ENCODE peak calls at places on chromosomes 6 and 20, in nine cellular contexts. T is H1, Y is H9, U is adrenal gland, L is esophagus squamous epithelium, K is mucosa of descending colon, W is cardiac muscle cell, H is heart left ventricle, I is psoas muscle. E is an unnamed sample.
A peak's percentile ranks its signal among the peaks of the same experiment; 100 is the strongest.

GRCh38 chr20:25273541-25274358 is 25.9 kb downstream of the PYGB start:
- DNase-seq in Y (no peak), L (no peak), W (no peak), I (peak; percentile 79), T (peak; percentile 27), H (peak; percentile 20), U (peak; percentile 27), K (no peak), E (no peak)

GRCh38 chr20:37558306-37558705 is 30.6 kb upstream of the BLCAP start:
- DNase-seq in I (no peak), H (no peak), W (no peak), K (no peak), Y (no peak), L (no peak), U (no peak), T (no peak), E (no peak)

GRCh38 chr6:137823826-137824501 is 43.1 kb upstream of the TNFAIP3 start:
- DNase-seq in U (no peak), T (no peak), L (no peak), Y (no peak), H (no peak), I (no peak), K (no peak), W (peak; percentile 51), E (no peak)

GRCh38 chr20:44733341-44734069 is 12.2 kb upstream of the KCNK15 start:
- DNase-seq in W (peak; percentile 75), L (no peak), K (peak; percentile 72), H (peak; percentile 56), I (peak; percentile 80), U (peak; percentile 82), T (peak; percentile 86), Y (peak; percentile 77), E (no peak)

GRCh38 chr6:159931112-159931511 is 37.8 kb upstream of the IGF2R start:
- DNase-seq in K (no peak), T (no peak), L (no peak), W (no peak), Y (no peak), H (no peak), U (no peak), I (no peak), E (no peak)

GRCh38 chr20:37346232-37346525 is 239 bp downstream of the SRC start:
- DNase-seq in W (no peak), I (no peak), T (no peak), K (no peak), L (no peak), U (no peak), H (no peak), Y (no peak), E (no peak)

GRCh38 chr6:28657756-28658465 is 132.2 kb downstream of the GPX5 start:
- DNase-seq in Y (peak; percentile 62), H (no peak), I (peak; percentile 50), L (no peak), U (peak; percentile 72), T (peak; percentile 68), K (no peak), W (peak; percentile 74), E (peak; percentile 35)

GRCh38 chr6:113694278-113695077 is 162.7 kb upstream of the MARCKS start:
- DNase-seq in K (no peak), U (no peak), T (no peak), W (no peak), Y (no peak), L (no peak), H (no peak), I (no peak), E (no peak)

GRCh38 chr6:43834528-43835145 is 64.6 kb downstream of the VEGFA start:
- DNase-seq in Y (no peak), H (no peak), W (no peak), I (no peak), L (no peak), T (no peak), U (no peak), K (no peak), E (no peak)

GRCh38 chr6:34414999-34415858 is 10.6 kb downstream of the RPS10 start:
- DNase-seq in W (peak; percentile 33), L (no peak), I (no peak), U (peak; percentile 77), T (no peak), H (peak; percentile 61), K (no peak), Y (no peak), E (no peak)

GRCh38 chr6:39999006-39999867 is 65.0 kb upstream of the MOCS1 start:
- DNase-seq in H (no peak), K (no peak), Y (no peak), U (no peak), L (no peak), W (no peak), I (no peak), T (no peak), E (no peak)

GRCh38 chr20:7714549-7714948 is 225.7 kb downstream of the HAO1 start:
- DNase-seq in L (no peak), Y (no peak), K (no peak), H (no peak), I (no peak), T (no peak), U (no peak), W (no peak), E (peak; percentile 51)

GRCh38 chr6:149094156-149094555 is 223.4 kb upstream of the TAB2 start:
- DNase-seq in L (no peak), I (no peak), W (no peak), H (no peak), T (no peak), U (no peak), K (no peak), Y (no peak), E (no peak)

GRCh38 chr20:49448917-49449316 is 33.6 kb downstream of the KCNB1 start:
- DNase-seq in W (no peak), H (no peak), T (no peak), K (no peak), I (no peak), L (no peak), U (no peak), Y (peak; percentile 63), E (no peak)

GRCh38 chr6:39296745-39297640 is 17.2 kb downstream of the KCNK17 start:
- DNase-seq in K (no peak), T (no peak), L (no peak), H (no peak), W (peak; percentile 31), I (peak; percentile 76), Y (no peak), U (peak; percentile 71), E (peak; percentile 83)

GRCh38 chr6:113511100-113511499 is 346.0 kb upstream of the MARCKS start:
- DNase-seq in Y (no peak), U (no peak), T (no peak), W (no peak), I (no peak), L (no peak), K (no peak), H (no peak), E (no peak)

GRCh38 chr6:17905611-17906592 is 81.5 kb downstream of the KIF13A start:
- DNase-seq in H (no peak), L (no peak), W (no peak), T (no peak), U (no peak), Y (no peak), K (no peak), I (no peak), E (no peak)

GRCh38 chr6:17910178-17910577 is 77.3 kb downstream of the KIF13A start:
- DNase-seq in U (no peak), H (no peak), K (no peak), L (no peak), Y (no peak), W (no peak), T (no peak), I (no peak), E (no peak)

GRCh38 chr6:17908831-17909230 is 78.6 kb downstream of the KIF13A start:
- DNase-seq in T (no peak), U (no peak), W (no peak), L (no peak), I (no peak), K (no peak), Y (no peak), H (no peak), E (no peak)

GRCh38 chr6:17904491-17905120 is 82.8 kb downstream of the KIF13A start:
- DNase-seq in H (no peak), Y (no peak), K (no peak), I (no peak), L (no peak), T (no peak), W (no peak), U (no peak), E (no peak)

GRCh38 chr6:17907467-17908229 is 79.8 kb downstream of the KIF13A start:
- DNase-seq in I (peak; percentile 90), K (no peak), Y (no peak), L (peak; percentile 18), H (peak; percentile 47), U (peak; percentile 93), W (no peak), T (no peak), E (peak; percentile 64)
- H3K4me1 ChIP-seq in I (peaks cover 75% of the 10 kb centered on the region), K (no peaks in the 10 kb centered on the region), Y (no peaks in the 10 kb centered on the region), L (peaks cover 19% of the 10 kb centered on the region), H (peaks cover 19% of the 10 kb centered on the region), U (peaks cover 57% of the 10 kb centered on the region), W (peaks cover 26% of the 10 kb centered on the region), T (peaks cover 7% of the 10 kb centered on the region), E (no peaks in the 10 kb centered on the region)

DNA sequence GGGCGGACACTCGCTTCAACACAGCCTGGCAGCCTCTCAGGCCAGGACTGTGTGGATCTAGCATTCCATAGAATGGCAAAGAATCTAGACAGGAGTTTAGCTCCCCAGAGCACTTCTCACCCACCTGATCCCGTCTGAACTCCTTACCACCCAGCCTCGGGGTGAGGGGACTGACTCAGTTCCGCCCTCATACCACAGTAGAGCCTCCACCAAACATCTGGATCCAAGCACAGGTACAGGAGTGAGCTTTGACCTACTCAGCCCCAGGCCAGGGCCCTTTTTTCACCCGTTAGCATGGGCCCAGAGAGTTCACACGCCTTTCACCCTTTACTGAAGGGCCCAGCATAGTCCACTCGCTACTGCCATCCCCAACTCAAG is 715 bp downstream of the PSMF1 start:
- DNase-seq in I (no peak), W (no peak), H (no peak), Y (no peak), T (no peak), K (no peak), L (no peak), U (no peak), E (peak; percentile 57)
- H3K4me1 ChIP-seq in I (peaks cover 56% of the 10 kb centered on the region), W (peaks cover 12% of the 10 kb centered on the region), H (peaks cover 16% of the 10 kb centered on the region), Y (peaks cover 4% of the 10 kb centered on the region), T (no peaks in the 10 kb centered on the region), K (peaks cover 41% of the 10 kb centered on the region), L (peaks cover 23% of the 10 kb centered on the region), U (peaks cover 53% of the 10 kb centered on the region), E (peaks cover 28% of the 10 kb centered on the region)

GRCh38 chr6:890201-890600 is 197.3 kb upstream of the EXOC2 start:
- DNase-seq in L (no peak), K (no peak), U (no peak), T (no peak), I (no peak), Y (no peak), W (no peak), H (no peak), E (no peak)
- H3K4me1 ChIP-seq in L (no peaks in the 10 kb centered on the region), K (no peaks in the 10 kb centered on the region), U (no peaks in the 10 kb centered on the region), T (no peaks in the 10 kb centered on the region), I (no peaks in the 10 kb centered on the region), Y (no peaks in the 10 kb centered on the region), W (no peaks in the 10 kb centered on the region), H (no peaks in the 10 kb centered on the region), E (no peaks in the 10 kb centered on the region)

DNA sequence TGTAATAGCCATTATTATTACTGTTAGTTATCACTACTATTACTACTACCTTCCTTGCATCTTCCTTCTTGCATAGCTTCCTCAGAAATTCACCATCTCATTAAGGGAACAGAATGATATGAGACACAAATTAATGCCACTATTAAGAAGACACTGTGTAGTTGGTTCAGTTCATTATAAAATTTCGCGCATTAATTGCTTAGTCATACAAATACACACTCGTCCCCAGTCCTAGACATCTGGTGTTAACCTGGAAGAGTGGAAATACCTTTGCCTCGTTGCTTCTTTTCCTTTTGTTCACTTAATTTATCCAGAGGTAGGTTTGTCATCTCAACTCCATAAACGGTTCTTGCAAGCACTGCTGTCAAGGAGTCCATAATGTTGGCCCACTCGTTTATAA is 107.5 kb downstream of the RALGAPA2 start:
- DNase-seq in I (no peak), K (no peak), L (no peak), Y (no peak), W (no peak), U (no peak), H (no peak), T (no peak), E (no peak)
- H3K4me1 ChIP-seq in I (no peaks in the 10 kb centered on the region), K (no peaks in the 10 kb centered on the region), L (no peaks in the 10 kb centered on the region), Y (no peaks in the 10 kb centered on the region), W (no peaks in the 10 kb centered on the region), U (no peaks in the 10 kb centered on the region), H (no peaks in the 10 kb centered on the region), T (no peaks in the 10 kb centered on the region), E (no peaks in the 10 kb centered on the region)

E was measured in right lobe of liver.